ENCODE peak calls at places on chromosomes 2 and 18, in five cellular contexts. S, V, T, A and D are unnamed samples.

GRCh38 chr18:75202976-75203375 is 6.0 kb downstream of the PTGR3 start:
- DNase-seq in S (no peak), V (peak; percentile 20), T (peak; percentile 19), A (no peak), D (no peak)

GRCh38 chr2:128782411-128783192 is 463.9 kb upstream of the HS6ST1 start:
- DNase-seq in S (no peak), V (no peak), T (no peak), A (no peak), D (no peak)

GRCh38 chr2:138600732-138601437 is 99.3 kb downstream of the SPOPL start:
- DNase-seq in S (no peak), V (peak; percentile 69), T (no peak), A (no peak), D (peak; percentile 21)

GRCh38 chr2:141957827-141958440 is 172.9 kb downstream of the LRP1B start:
- DNase-seq in S (no peak), V (no peak), T (no peak), A (no peak), D (no peak)

GRCh38 chr18:26546170-26546874 is 2.0 kb downstream of the KCTD1 start:
- DNase-seq in S (no peak), V (peak; percentile 11), T (no peak), A (no peak), D (no peak)

GRCh38 chr2:159807183-159808037 is 9.4 kb upstream of the CD302 start:
- DNase-seq in S (no peak), V (peak; percentile 65), T (peak; percentile 54), A (peak; percentile 17), D (peak; percentile 68)

GRCh38 chr2:200609027-200609614 is 23.3 kb downstream of the AOX1 start:
- DNase-seq in S (no peak), V (peak; percentile 92), T (peak; percentile 93), A (peak; percentile 77), D (peak; percentile 93)

GRCh38 chr2:238509903-238510302 is 83.2 kb downstream of the ASB1 start:
- DNase-seq in S (no peak), V (no peak), T (no peak), A (no peak), D (no peak)

GRCh38 chr2:62014102-62014501 is 108.6 kb downstream of the COMMD1 start:
- DNase-seq in S (no peak), V (peak; percentile 88), T (peak; percentile 11), A (peak; percentile 39), D (peak; percentile 74)

GRCh38 chr2:20676353-20677215 is 9.6 kb downstream of the GDF7 start:
- DNase-seq in S (no peak), V (no peak), T (no peak), A (no peak), D (no peak)

GRCh38 chr2:27408601-27409320 is 630 bp downstream of the PPM1G start:
- DNase-seq in S (peak; percentile 7), V (peak; percentile 15), T (peak; percentile 32), A (no peak), D (no peak)

GRCh38 chr2:160334028-160334729 is 134.1 kb upstream of the ITGB6 start:
- DNase-seq in S (no peak), V (peak; percentile 90), T (peak; percentile 34), A (no peak), D (peak; percentile 93)

GRCh38 chr18:60327880-60328589 is 44.5 kb downstream of the MC4R start:
- DNase-seq in S (no peak), V (no peak), T (no peak), A (no peak), D (no peak)

GRCh38 chr18:51397347-51397962 is 200.0 kb upstream of the MEX3C start:
- DNase-seq in S (no peak), V (no peak), T (no peak), A (no peak), D (no peak)

GRCh38 chr2:188811522-188811921 is 162.7 kb upstream of the COL3A1 start:
- DNase-seq in S (no peak), V (peak; percentile 88), T (peak; percentile 63), A (peak; percentile 31), D (peak; percentile 89)

GRCh38 chr2:216974321-216975302 is 114.7 kb upstream of the TNP1 start:
- DNase-seq in S (no peak), V (no peak), T (no peak), A (no peak), D (no peak)